ENCODE peak calls at places on chromosomes 4 and X, in seven cellular contexts. Z is HL-60, O is suprapubic skin, E is activated B cell treated with CpG ODN at 0.5 μM for 24 hours, C is neural progenitor cell, X is tibial nerve, I is GM12865. P is an unnamed sample.
A peak's percentile ranks its signal among the peaks of the same experiment; 100 is the strongest.

GRCh38 chrX:109384569-109385174 is 97.2 kb downstream of the GUCY2F start:
- DNase-seq in C (peak; percentile 71), I (peak; percentile 38), X (no peak), O (no peak), E (no peak), Z (no peak), P (no peak)

GRCh38 chrX:13760428-13760827 is 25.9 kb downstream of the OFD1 start:
- DNase-seq in E (no peak), I (no peak), C (no peak), O (no peak), Z (no peak), X (no peak), P (no peak)

GRCh38 chr4:132824721-132825120 is 324.4 kb upstream of the PCDH10 start:
- DNase-seq in I (no peak), X (no peak), C (no peak), O (no peak), E (no peak), Z (no peak), P (no peak)

GRCh38 chrX:119015407-119016242 is 41.2 kb downstream of the LONRF3 start:
- DNase-seq in Z (peak; percentile 75), C (no peak), E (peak; percentile 23), X (peak; percentile 11), O (peak; percentile 68), I (peak; percentile 57), P (no peak)

GRCh38 chr4:14892563-14892962 is 109.7 kb upstream of the CPEB2 start:
- DNase-seq in C (no peak), O (no peak), E (no peak), I (no peak), Z (no peak), X (no peak), P (no peak)

GRCh38 chr4:38128478-38129451 is 168.6 kb downstream of the PTTG2 start:
- DNase-seq in Z (no peak), O (peak; percentile 68), C (peak; percentile 18), I (peak; percentile 94), X (no peak), E (no peak), P (no peak)

GRCh38 chr4:141339386-141339785 is 118.7 kb downstream of the ZNF330 start:
- DNase-seq in I (no peak), X (no peak), E (no peak), O (no peak), Z (no peak), C (peak; percentile 4), P (no peak)

GRCh38 chrX:139026406-139027200 is 315.1 kb upstream of the FGF13 start:
- DNase-seq in E (no peak), I (no peak), Z (no peak), C (no peak), X (no peak), O (no peak), P (no peak)

GRCh38 chr4:13264126-13264525 is 220.0 kb downstream of the RAB28 start:
- DNase-seq in X (no peak), Z (no peak), E (no peak), I (no peak), C (no peak), O (no peak), P (no peak)

GRCh38 chrX:80181079-80181478 is 166.5 kb downstream of the TBX22 start:
- DNase-seq in O (no peak), I (no peak), C (peak; percentile 12), Z (no peak), X (no peak), E (no peak), P (no peak)

GRCh38 chr4:188554413-188554812 is 415.2 kb downstream of the TRIML1 start:
- DNase-seq in I (no peak), X (no peak), Z (no peak), O (no peak), E (no peak), C (no peak), P (no peak)

GRCh38 chr4:165326831-165327210 is 648 bp upstream of the MSMO1 start:
- DNase-seq in I (peak; percentile 41), Z (no peak), O (no peak), E (no peak), X (no peak), C (peak; percentile 22), P (no peak)

GRCh38 chrX:103531002-103531401 is 11.7 kb upstream of the RAB40A start:
- DNase-seq in Z (no peak), E (no peak), X (no peak), C (no peak), O (no peak), I (no peak), P (no peak)

GRCh38 chrX:38247051-38247450 is 26.4 kb upstream of the SRPX start:
- DNase-seq in O (no peak), C (no peak), I (no peak), X (no peak), E (no peak), Z (no peak), P (no peak)

GRCh38 chr4:1406416-1406945 is at the start of gene NKX1-1:
- DNase-seq in O (no peak), X (no peak), I (no peak), E (no peak), Z (no peak), C (peak; percentile 65), P (peak; percentile 72)

GRCh38 chr4:147108409-147108808 is 162.7 kb upstream of the TTC29 start:
- DNase-seq in X (no peak), Z (no peak), C (no peak), I (no peak), O (no peak), E (no peak), P (no peak)

GRCh38 chrX:151974336-151975227 is at the start of gene GABRE:
- DNase-seq in O (peak; percentile 74), X (peak; percentile 11), E (no peak), I (no peak), C (peak; percentile 69), Z (no peak), P (no peak)

GRCh38 chrX:48306175-48306574 is 50.3 kb downstream of the SSX3 start:
- DNase-seq in E (no peak), O (no peak), X (no peak), Z (no peak), I (no peak), C (no peak), P (no peak)

GRCh38 chrX:37060999-37061398 is 52.8 kb downstream of the FAM47C start:
- DNase-seq in I (peak; percentile 36), E (no peak), C (peak; percentile 54), Z (no peak), X (no peak), O (no peak), P (no peak)

GRCh38 chr4:52862605-52863236 is 604 bp downstream of the RASL11B start:
- DNase-seq in X (no peak), I (no peak), Z (no peak), O (peak; percentile 51), E (no peak), C (no peak), P (no peak)

GRCh38 chr4:7759221-7759620 is 180.4 kb downstream of the AFAP1 start:
- DNase-seq in C (no peak), I (peak; percentile 24), O (no peak), Z (no peak), E (no peak), X (no peak), P (no peak)

GRCh38 chrX:19156223-19156622 is 34.0 kb upstream of the ADGRG2 start:
- DNase-seq in O (no peak), X (no peak), C (peak; percentile 13), I (no peak), Z (no peak), E (no peak), P (no peak)

GRCh38 chr4:118585015-118585414 is 100.2 kb upstream of the METTL14 start:
- DNase-seq in C (no peak), O (no peak), X (no peak), I (no peak), Z (no peak), E (no peak), P (no peak)
- TF ChIP-seq CTCF in C (no peak), O (no peak), X (no peak), I (no peak), Z (no peak), E (no peak), P (no peak)

GRCh38 chr4:77174426-77174825 is 17.4 kb downstream of the CCNG2 start:
- DNase-seq in C (no peak), X (no peak), Z (no peak), E (no peak), O (no peak), I (no peak), P (no peak)
- TF ChIP-seq CTCF in C (no peak), X (no peak), Z (no peak), E (no peak), O (no peak), I (no peak), P (peak; percentile 24)

GRCh38 chrX:136209016-136209738 is 42.0 kb downstream of the MAP7D3 start:
- DNase-seq in X (peak; percentile 56), E (no peak), O (peak; percentile 72), Z (no peak), C (peak; percentile 44), I (peak; percentile 17), P (no peak)
- TF ChIP-seq CTCF in X (peak; percentile 65), E (no peak), O (peak; percentile 32), Z (no peak), C (peak; percentile 53), I (peak; percentile 20), P (peak; percentile 77)

GRCh38 chrX:8179653-8180052 is 8.6 kb upstream of the VCX2 start:
- DNase-seq in I (no peak), X (no peak), C (no peak), Z (no peak), O (no peak), E (no peak), P (no peak)
- TF ChIP-seq CTCF in I (no peak), X (no peak), C (peak; percentile 13), Z (no peak), O (no peak), E (no peak), P (peak; percentile 71)

DNA sequence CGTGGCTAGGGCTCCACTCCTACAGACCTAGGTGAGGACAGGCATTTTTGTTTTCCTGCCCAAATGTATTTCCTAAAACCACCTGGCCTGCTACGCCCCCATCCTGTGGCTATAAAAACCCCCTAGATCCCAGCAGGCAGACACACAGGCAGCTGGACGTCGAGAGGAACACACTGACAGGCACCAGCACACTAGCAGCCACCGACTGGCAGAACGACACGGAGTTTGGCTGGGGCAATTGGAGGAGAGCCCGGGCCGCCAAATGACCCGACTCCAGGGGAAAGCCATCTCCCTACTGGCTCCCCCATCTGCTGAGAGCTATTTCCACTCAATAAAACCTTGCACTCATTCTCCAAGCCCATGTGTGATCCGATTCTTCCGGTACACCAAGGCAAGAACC is 516.0 kb downstream of the FSTL5 start:
- DNase-seq in E (no peak), C (no peak), I (no peak), Z (no peak), X (no peak), O (no peak), P (no peak)
- TF ChIP-seq CTCF in E (no peak), C (no peak), I (no peak), Z (no peak), X (no peak), O (no peak), P (no peak)